ENCODE peak calls at places on chromosomes 11 and 22, in six cellular contexts. U is progenitor cell of endocrine pancreas; A is mesendoderm; K is adipocyte; S is right lobe of liver; P is stimulated activated CD4-positive, alpha-beta T cell treated with anti-CD3 and anti-CD28 coated beads, Interleukin-1b, Interleukin-23, amount 100 ng/mL, for 24 hours. H is an unnamed sample.
A peak's percentile ranks its signal among the peaks of the same experiment; 100 is the strongest.

GRCh38 chr22:27383896-27384295 is 417.7 kb downstream of the MN1 start:
- DNase-seq in U (no peak), A (no peak), K (no peak), S (no peak), P (no peak), H (no peak)

GRCh38 chr11:114050258-114050927 is 9.1 kb upstream of the ZBTB16 start:
- DNase-seq in U (no peak), A (no peak), K (no peak), S (no peak), P (no peak), H (no peak)

GRCh38 chr22:32987081-32987631 is 71.0 kb downstream of the SYN3 start:
- DNase-seq in U (no peak), A (peak; percentile 94), K (peak; percentile 34), S (no peak), P (no peak), H (no peak)

GRCh38 chr22:22959147-22959827 is 71.7 kb downstream of the IGLL5 start:
- DNase-seq in U (peak; percentile 75), A (peak; percentile 77), K (peak; percentile 92), S (peak; percentile 74), P (peak; percentile 56), H (peak; percentile 81)

GRCh38 chr22:35900483-35901168 is 128.0 kb downstream of the RBFOX2 start:
- DNase-seq in U (no peak), A (peak; percentile 78), K (peak; percentile 53), S (no peak), P (no peak), H (peak; percentile 33)

GRCh38 chr11:134022748-134023147 is 46.1 kb upstream of the JAM3 start:
- DNase-seq in U (no peak), A (no peak), K (no peak), S (no peak), P (no peak), H (no peak)

GRCh38 chr11:1309498-1310314 is at the start of gene TOLLIP:
- DNase-seq in U (peak; percentile 99), A (peak; percentile 95), K (peak; percentile 98), S (peak; percentile 98), P (peak; percentile 95), H (peak; percentile 97)

GRCh38 chr11:120336641-120337132 is 474 bp downstream of the ARHGEF12 start:
- DNase-seq in U (no peak), A (peak; percentile 67), K (no peak), S (no peak), P (peak; percentile 19), H (peak; percentile 42)

GRCh38 chr11:96389604-96390402 is at the start of the genes CCDC82 and JRKL:
- DNase-seq in U (peak; percentile 98), A (peak; percentile 99), K (peak; percentile 99), S (peak; percentile 98), P (peak; percentile 96), H (peak; percentile 99)

GRCh38 chr22:40507491-40507890 is 129.0 kb downstream of the MRTFA start:
- DNase-seq in U (no peak), A (no peak), K (no peak), S (no peak), P (no peak), H (no peak)

GRCh38 chr11:96001037-96001436 is 77.1 kb upstream of the MTMR2 start:
- DNase-seq in U (no peak), A (no peak), K (peak; percentile 88), S (no peak), P (no peak), H (no peak)

GRCh38 chr11:89125298-89125697 is 52.4 kb upstream of the TYR start:
- DNase-seq in U (no peak), A (peak; percentile 45), K (no peak), S (no peak), P (no peak), H (no peak)

GRCh38 chr11:133811850-133812685 is 33.2 kb downstream of the SPATA19 start:
- DNase-seq in U (no peak), A (peak; percentile 28), K (no peak), S (no peak), P (no peak), H (no peak)

GRCh38 chr22:19766235-19766505 is 5.6 kb downstream of the TBX1 start:
- DNase-seq in U (no peak), A (no peak), K (no peak), S (no peak), P (no peak), H (no peak)

GRCh38 chr11:97445561-97445960 is 1055.7 kb downstream of the JRKL start:
- DNase-seq in U (no peak), A (peak; percentile 12), K (no peak), S (no peak), P (no peak), H (no peak)

GRCh38 chr11:13836666-13837065 is 125.9 kb upstream of the SPON1 start:
- DNase-seq in U (no peak), A (no peak), K (no peak), S (no peak), P (no peak), H (no peak)

GRCh38 chr22:36360871-36361383 is 26.8 kb downstream of the MYH9 start:
- DNase-seq in U (no peak), A (peak; percentile 83), K (peak; percentile 68), S (no peak), P (no peak), H (no peak)

GRCh38 chr11:120820040-120820439 is 203.9 kb upstream of the TBCEL start:
- DNase-seq in U (no peak), A (no peak), K (no peak), S (no peak), P (no peak), H (no peak)

GRCh38 chr22:22486132-22486899 is 22.2 kb downstream of the ZNF280B start:
- DNase-seq in U (no peak), A (no peak), K (no peak), S (no peak), P (no peak), H (no peak)

GRCh38 chr22:20494978-20495860 is at the start of gene KLHL22:
- DNase-seq in U (no peak), A (peak; percentile 41), K (peak; percentile 70), S (peak; percentile 48), P (no peak), H (peak; percentile 41)

GRCh38 chr11:8766043-8766992 is 83.7 kb downstream of the RPL27A start:
- DNase-seq in U (no peak), A (peak; percentile 59), K (peak; percentile 63), S (no peak), P (no peak), H (no peak)

GRCh38 chr11:131392528-131393255 is 22.3 kb downstream of the NTM start:
- DNase-seq in U (no peak), A (peak; percentile 74), K (peak; percentile 3), S (no peak), P (no peak), H (no peak)

GRCh38 chr11:35683728-35684339 is 21.3 kb downstream of the TRIM44 start:
- DNase-seq in U (no peak), A (no peak), K (peak; percentile 49), S (no peak), P (no peak), H (no peak)

GRCh38 chr11:112962854-112963367 is 1.7 kb downstream of the NCAM1 start:
- DNase-seq in U (peak; percentile 29), A (peak; percentile 55), K (no peak), S (peak; percentile 27), P (no peak), H (peak; percentile 9)

GRCh38 chr11:8813658-8814057 is 97.3 kb upstream of the AKIP1 start:
- DNase-seq in U (peak; percentile 68), A (peak; percentile 97), K (peak; percentile 89), S (peak; percentile 59), P (peak; percentile 27), H (peak; percentile 71)

H was measured in activated CD4-positive, alpha-beta memory T cell treated with anti-CD3 and anti-CD28 coated beads for 36 hours.